ENCODE peak calls at places on chromosomes 1 and 21, in four cellular contexts. I is mesendoderm, W is PC-3, Y is neural progenitor cell. H is an unnamed sample.

GRCh38 chr21:34510148-34511142 is 1.6 kb downstream of the KCNE1 start:
- DNase-seq in I (peak), W (peak), Y (peak), H (peak)

GRCh38 chr1:36857761-36858160 is 176.6 kb downstream of the GRIK3 start:
- DNase-seq in I (no peak), W (no peak), Y (no peak), H (no peak)

GRCh38 chr1:92117526-92117925 is 37.4 kb downstream of the BTBD8 start:
- DNase-seq in I (no peak), W (no peak), Y (peak), H (no peak)

GRCh38 chr1:117569956-117570355 is 35.9 kb upstream of the TENT5C start:
- DNase-seq in I (no peak), W (no peak), Y (no peak), H (no peak)

GRCh38 chr1:966135-966602 is at the start of gene PLEKHN1:
- DNase-seq in I (peak), W (peak), Y (no peak), H (peak)

GRCh38 chr1:202243006-202243405 is 49.4 kb downstream of the LGR6 start:
- DNase-seq in I (no peak), W (no peak), Y (no peak), H (no peak)

GRCh38 chr1:168842306-168842705 is 113.3 kb upstream of the DPT start:
- DNase-seq in I (no peak), W (no peak), Y (no peak), H (no peak)

GRCh38 chr1:248811514-248812490 is 13.9 kb downstream of the SH3BP5L start:
- DNase-seq in I (peak), W (no peak), Y (no peak), H (no peak)

GRCh38 chr1:119547306-119547705 is 40.3 kb downstream of the HSD3B1 start:
- DNase-seq in I (no peak), W (no peak), Y (no peak), H (peak)

GRCh38 chr1:38000529-38001453 is 4.5 kb downstream of the FHL3 start:
- DNase-seq in I (peak), W (peak), Y (peak), H (no peak)

GRCh38 chr1:185044981-185045792 is at the start of gene RNF2:
- DNase-seq in I (peak), W (peak), Y (peak), H (peak)

GRCh38 chr1:182978158-182978853 is 25.3 kb upstream of the SHCBP1L start:
- DNase-seq in I (no peak), W (peak), Y (no peak), H (peak)

GRCh38 chr1:119275145-119275929 is 93.2 kb upstream of the HAO2 start:
- DNase-seq in I (peak), W (peak), Y (peak), H (peak)

GRCh38 chr1:229803601-229804217 is 177.7 kb downstream of the URB2 start:
- DNase-seq in I (no peak), W (peak), Y (no peak), H (peak)

GRCh38 chr1:3327936-3328590 is 126.4 kb upstream of the ARHGEF16 start:
- DNase-seq in I (no peak), W (no peak), Y (no peak), H (no peak)

GRCh38 chr1:178612261-178612660 is 99.4 kb downstream of the TEX35 start:
- DNase-seq in I (no peak), W (peak), Y (no peak), H (no peak)

GRCh38 chr1:239976130-239976968 is 115.3 kb upstream of the FMN2 start:
- DNase-seq in I (peak), W (peak), Y (peak), H (peak)

GRCh38 chr21:29939859-29940245 is at the start of gene GRIK1:
- DNase-seq in I (peak), W (no peak), Y (peak), H (no peak)

GRCh38 chr1:8154621-8155052 is 128.5 kb upstream of the ERRFI1 start:
- DNase-seq in I (no peak), W (peak), Y (peak), H (peak)

GRCh38 chr1:28160677-28161328 is 15.7 kb downstream of the PTAFR start:
- DNase-seq in I (no peak), W (peak), Y (no peak), H (no peak)

GRCh38 chr1:118986291-118986838 is 1.8 kb downstream of the TBX15 start:
- DNase-seq in I (peak), W (no peak), Y (peak), H (no peak)

GRCh38 chr1:224434447-224435317 is at the start of gene WDR26:
- DNase-seq in I (peak), W (peak), Y (peak), H (peak)

GRCh38 chr1:212514056-212514614 is 81.4 kb downstream of the NENF start:
- DNase-seq in I (peak), W (peak), Y (no peak), H (peak)

GRCh38 chr1:21903638-21904474 is 33.3 kb downstream of the HSPG2 start:
- DNase-seq in I (no peak), W (no peak), Y (no peak), H (no peak)
- H3K27ac ChIP-seq in I (no peak), W (no peak), Y (no peak), H (peak)

DNA sequence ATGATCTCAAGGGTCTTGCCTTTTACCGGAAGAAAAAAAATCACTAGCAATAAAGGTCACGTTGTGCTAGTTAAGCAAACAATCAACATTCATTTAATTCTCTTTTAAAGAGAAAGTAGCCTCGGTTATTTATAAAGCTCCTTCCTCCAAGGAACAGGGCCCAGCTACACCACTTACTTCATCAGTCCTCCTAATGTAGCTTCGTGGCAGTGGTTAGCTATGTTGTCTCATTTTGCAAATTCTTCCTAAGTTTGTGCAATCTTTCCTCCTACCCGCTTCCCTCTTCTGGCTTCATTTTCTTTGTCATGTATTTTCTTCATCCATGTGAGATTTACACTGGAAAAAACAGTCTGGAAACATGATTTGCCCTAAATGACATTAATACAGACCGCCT is 554.2 kb downstream of the NUF2 start:
- DNase-seq in I (no peak), W (no peak), Y (no peak), H (peak)
- H3K4me2 ChIP-seq in I (no peak), W (peak), Y (no peak), H (no peak)

DNA sequence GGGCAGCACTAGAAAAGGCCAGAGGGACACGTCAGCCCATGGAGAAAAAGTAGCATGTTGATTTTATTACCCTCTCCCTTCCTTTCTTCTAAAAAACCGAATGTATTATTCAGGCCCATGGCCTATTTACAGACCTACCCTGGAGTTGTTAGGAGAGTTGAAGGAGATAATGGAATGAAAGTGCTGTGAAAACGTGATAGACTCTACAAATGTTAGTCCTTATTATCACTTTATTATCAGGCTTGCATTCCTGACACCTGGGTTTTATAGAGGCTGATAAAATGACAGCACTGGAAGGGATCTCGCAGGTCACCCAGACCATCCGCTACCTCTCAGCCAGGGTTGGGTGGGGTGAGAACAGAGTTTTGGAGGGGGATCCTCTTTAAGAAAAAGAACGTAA is 60.6 kb upstream of the TLR5 start:
- DNase-seq in I (peak), W (no peak), Y (no peak), H (no peak)
- H3K27ac ChIP-seq in I (peak), W (no peak), Y (no peak), H (no peak)

DNA sequence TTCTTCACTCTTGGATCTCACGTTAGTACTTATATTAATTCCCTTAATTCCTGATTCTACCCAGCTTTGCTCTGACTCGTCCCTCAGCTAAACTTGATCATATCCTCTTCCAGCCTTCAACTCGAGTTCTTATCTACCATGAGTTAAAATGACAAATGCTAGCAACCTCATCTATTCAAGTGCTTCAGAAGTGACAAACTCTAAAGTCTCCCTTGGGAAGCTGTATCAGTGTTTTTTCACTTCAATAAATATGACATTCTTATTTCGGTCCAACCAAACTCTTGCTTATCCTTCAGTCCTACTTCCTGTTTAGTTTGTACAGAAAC is 75.3 kb downstream of the FOXJ3 start:
- DNase-seq in I (no peak), W (peak), Y (no peak), H (no peak)
- H3K4me2 ChIP-seq in I (no peak), W (no peak), Y (no peak), H (no peak)

GRCh38 chr1:10790155-10790707 is 6.2 kb downstream of the CASZ1 start:
- DNase-seq in I (no peak), W (no peak), Y (no peak), H (no peak)
- H3K27ac ChIP-seq in I (no peak), W (no peak), Y (peak), H (no peak)

GRCh38 chr1:167002354-167002753 is 13.3 kb downstream of the MAEL start:
- DNase-seq in I (no peak), W (no peak), Y (no peak), H (no peak)

GRCh38 chr1:166999500-166999899 is 10.4 kb downstream of the MAEL start:
- DNase-seq in I (no peak), W (no peak), Y (no peak), H (no peak)

GRCh38 chr1:166999090-166999489 is 10.0 kb downstream of the MAEL start:
- DNase-seq in I (no peak), W (no peak), Y (no peak), H (no peak)

GRCh38 chr1:167003711-167004110 is 14.6 kb downstream of the MAEL start:
- DNase-seq in I (no peak), W (no peak), Y (no peak), H (no peak)

DNA sequence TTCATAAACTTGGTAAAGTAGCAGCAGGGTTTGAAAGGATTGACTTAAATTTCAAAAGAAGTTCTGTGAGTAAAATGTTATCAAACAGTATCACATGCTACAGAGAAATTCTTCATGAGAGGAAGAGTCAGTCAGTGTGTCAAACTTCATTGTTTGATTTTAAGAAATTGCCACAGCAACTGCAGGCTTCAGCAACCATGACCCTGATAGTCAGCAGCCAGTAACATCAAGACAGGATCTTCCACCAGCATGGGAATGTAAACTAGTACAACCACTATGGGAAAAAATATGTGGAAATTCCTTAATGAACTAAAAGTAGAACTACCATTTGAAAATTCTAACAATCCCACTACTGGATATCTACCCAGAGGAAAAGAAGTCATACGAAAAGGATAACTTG is 11.5 kb downstream of the MAEL start:
- DNase-seq in I (no peak), W (no peak), Y (no peak), H (peak)
- H3K4me2 ChIP-seq in I (no peak), W (no peak), Y (no peak), H (no peak)

GRCh38 chr1:54805466-54805865 is 4.3 kb upstream of the TTC22 start:
- DNase-seq in I (no peak), W (no peak), Y (no peak), H (no peak)
- H3K27ac ChIP-seq in I (no peak), W (peak), Y (no peak), H (no peak)

DNA sequence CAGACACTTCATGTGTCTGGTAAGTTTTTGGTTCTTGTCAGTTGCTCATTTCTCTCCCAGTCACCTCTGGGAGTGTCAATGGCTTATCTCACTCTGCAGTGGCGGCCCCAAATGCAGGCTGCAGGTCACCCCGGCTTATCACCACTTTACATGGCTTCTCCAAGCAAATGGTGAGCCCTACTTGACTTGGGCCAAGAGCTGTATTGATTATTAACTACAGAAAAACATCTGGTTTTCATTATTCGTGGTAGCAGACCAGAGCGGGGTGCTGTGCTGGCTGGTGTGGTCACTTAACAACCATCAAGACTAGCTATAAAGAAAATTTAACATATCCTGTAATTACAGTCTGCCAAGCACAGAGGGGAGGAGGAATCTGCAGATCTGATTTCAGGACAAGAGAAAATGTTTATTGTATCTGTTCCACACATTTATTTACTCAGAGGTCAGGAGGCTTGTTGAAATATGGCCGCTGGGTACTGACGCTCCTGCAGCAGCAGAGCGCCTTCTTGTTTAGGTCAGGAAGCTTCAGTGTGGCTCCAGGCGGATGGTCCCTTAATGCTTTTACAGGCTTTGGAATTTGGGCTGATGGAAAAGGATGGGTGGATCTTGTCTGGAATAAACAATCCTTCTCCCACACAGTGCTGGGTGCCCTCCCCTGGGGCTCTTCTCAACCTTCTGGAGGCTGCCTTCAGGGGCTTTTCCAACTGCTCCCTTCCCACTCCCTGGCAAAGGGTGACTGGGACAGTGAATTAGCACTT is 87.8 kb downstream of the HLX start:
- DNase-seq in I (peak), W (no peak), Y (no peak), H (no peak)
- H3K4me2 ChIP-seq in I (no peak), W (peak), Y (no peak), H (no peak)

H was measured in trophoblast cell.